ENCODE peak calls at places on chromosomes 5 and 9, in seven cellular contexts. P is NCI-H2029 treated with DMSO at 0.1 percent for 48 hours, T is lung microvascular endothelial cell, K is left cardiac atrium, O is LHCN-M2, Y is AG09319, M is prostate gland. N is an unnamed sample.

GRCh38 chr5:180624630-180625029 is 24.8 kb downstream of the FLT4 start:
- DNase-seq in P (no peak), T (peak; percentile 45), K (no peak), O (no peak), Y (no peak), M (no peak), N (no peak)

GRCh38 chr9:84554069-84554659 is 115.4 kb upstream of the NTRK2 start:
- DNase-seq in P (no peak), T (no peak), K (no peak), O (no peak), Y (no peak), M (no peak), N (no peak)

GRCh38 chr5:14086261-14086660 is 56.9 kb upstream of the TRIO start:
- DNase-seq in P (no peak), T (no peak), K (no peak), O (no peak), Y (no peak), M (no peak), N (no peak)

GRCh38 chr5:135269828-135270545 is 129.0 kb downstream of the MACROH2A1 start:
- DNase-seq in P (no peak), T (no peak), K (no peak), O (peak; percentile 78), Y (no peak), M (no peak), N (peak; percentile 69)

GRCh38 chr9:69421908-69422801 is 97.1 kb downstream of the ENTREP1 start:
- DNase-seq in P (peak; percentile 81), T (peak; percentile 83), K (peak; percentile 42), O (peak; percentile 53), Y (no peak), M (peak; percentile 58), N (no peak)

GRCh38 chr5:1461396-1461795 is 16.2 kb upstream of the SLC6A3 start:
- DNase-seq in P (no peak), T (no peak), K (no peak), O (no peak), Y (no peak), M (no peak), N (no peak)

GRCh38 chr9:134145262-134145661 is 9.4 kb downstream of the WDR5 start:
- DNase-seq in P (no peak), T (no peak), K (no peak), O (no peak), Y (no peak), M (no peak), N (no peak)

GRCh38 chr9:38295751-38296150 is 96.8 kb upstream of the ALDH1B1 start:
- DNase-seq in P (no peak), T (no peak), K (no peak), O (no peak), Y (no peak), M (no peak), N (no peak)

GRCh38 chr5:34487956-34488355 is 168.2 kb upstream of the RAI14 start:
- DNase-seq in P (no peak), T (no peak), K (no peak), O (no peak), Y (no peak), M (no peak), N (no peak)

GRCh38 chr5:150141544-150142188 is 14.0 kb downstream of the PDGFRB start:
- DNase-seq in P (no peak), T (no peak), K (no peak), O (peak; percentile 63), Y (no peak), M (no peak), N (peak; percentile 67)

GRCh38 chr5:144510845-144511580 is 340.3 kb downstream of the KCTD16 start:
- DNase-seq in P (no peak), T (no peak), K (no peak), O (peak; percentile 40), Y (no peak), M (no peak), N (no peak)

GRCh38 chr9:76219555-76220151 is 174.6 kb downstream of the RFK start:
- DNase-seq in P (no peak), T (peak; percentile 4), K (no peak), O (peak; percentile 38), Y (no peak), M (no peak), N (no peak)

GRCh38 chr5:17157294-17157693 is 60.1 kb upstream of the BASP1 start:
- DNase-seq in P (no peak), T (no peak), K (no peak), O (peak; percentile 48), Y (no peak), M (no peak), N (no peak)

GRCh38 chr9:35737143-35737542 is 4.7 kb downstream of the CREB3 start:
- DNase-seq in P (no peak), T (no peak), K (no peak), O (no peak), Y (no peak), M (no peak), N (no peak)

GRCh38 chr5:113053614-113054013 is 77.0 kb downstream of the DCP2 start:
- DNase-seq in P (no peak), T (no peak), K (peak; percentile 38), O (peak; percentile 82), Y (no peak), M (no peak), N (no peak)

GRCh38 chr5:32753765-32754164 is 42.6 kb downstream of the NPR3 start:
- DNase-seq in P (no peak), T (no peak), K (no peak), O (peak; percentile 63), Y (peak; percentile 16), M (no peak), N (peak; percentile 20)

GRCh38 chr5:168088415-168089165 is 202.9 kb upstream of the WWC1 start:
- DNase-seq in P (no peak), T (no peak), K (no peak), O (no peak), Y (no peak), M (no peak), N (no peak)

GRCh38 chr9:3672399-3672798 is 146.6 kb upstream of the RFX3 start:
- DNase-seq in P (no peak), T (no peak), K (no peak), O (no peak), Y (no peak), M (no peak), N (no peak)

GRCh38 chr5:98101131-98101530 is 672.3 kb upstream of the RGMB start:
- DNase-seq in P (no peak), T (no peak), K (no peak), O (peak; percentile 5), Y (no peak), M (no peak), N (no peak)